ENCODE peak calls at places on chromosomes 3 and 15, in six cellular contexts. Y is foreskin keratinocyte, S is hepatocyte, T is neural progenitor cell, O is GM12878, F is fibroblast of lung. V is an unnamed sample.

GRCh38 chr3:15630646-15631350 is 29.3 kb downstream of the BTD start:
- DNase-seq in Y (peak), O (no peak), S (no peak), F (peak), T (no peak), V (no peak)

GRCh38 chr3:120449701-120450216 is 1.0 kb downstream of the FSTL1 start:
- DNase-seq in T (peak), F (peak), O (no peak), Y (peak), S (no peak), V (peak)

GRCh38 chr3:48372377-48372770 is 355 bp downstream of the FBXW12 start:
- DNase-seq in O (no peak), S (no peak), Y (no peak), T (no peak), F (no peak), V (no peak)

GRCh38 chr3:58051196-58051595 is 43.0 kb downstream of the FLNB start:
- DNase-seq in O (no peak), S (peak), Y (peak), F (peak), T (no peak), V (peak)

GRCh38 chr3:153614131-153614530 is 452.1 kb downstream of the RAP2B start:
- DNase-seq in Y (no peak), T (no peak), F (no peak), O (no peak), S (no peak), V (no peak)

GRCh38 chr15:94968133-94968532 is 736.8 kb downstream of the MCTP2 start:
- DNase-seq in Y (no peak), F (no peak), O (no peak), T (no peak), S (no peak), V (no peak)

GRCh38 chr3:158702815-158703481 is 29.3 kb downstream of the RARRES1 start:
- DNase-seq in O (no peak), S (no peak), F (peak), T (no peak), Y (peak), V (no peak)

GRCh38 chr15:50176869-50177268 is 5.1 kb upstream of the SLC27A2 start:
- DNase-seq in T (no peak), Y (no peak), S (no peak), F (peak), O (no peak), V (no peak)

GRCh38 chr3:10169000-10169496 is 4.3 kb downstream of the IRAK2 start:
- DNase-seq in S (no peak), T (no peak), Y (peak), O (no peak), F (no peak), V (no peak)

GRCh38 chr3:100440895-100441294 is 39.6 kb downstream of the LNP1 start:
- DNase-seq in S (no peak), Y (no peak), F (no peak), O (no peak), T (no peak), V (no peak)

GRCh38 chr3:181274025-181274424 is 284.5 kb upstream of the DNAJC19 start:
- DNase-seq in T (no peak), O (no peak), Y (no peak), F (no peak), S (no peak), V (no peak)

GRCh38 chr3:12999147-13000140 is 73.8 kb downstream of the IQSEC1 start:
- DNase-seq in F (peak), Y (no peak), T (no peak), S (peak), O (no peak), V (no peak)

GRCh38 chr3:13087320-13087985 is 14.2 kb upstream of the IQSEC1 start:
- DNase-seq in T (no peak), O (no peak), Y (no peak), F (no peak), S (no peak), V (no peak)

GRCh38 chr3:71454513-71455423 is 128.8 kb downstream of the FOXP1 start:
- DNase-seq in S (no peak), Y (no peak), T (no peak), F (no peak), O (no peak), V (no peak)

GRCh38 chr15:39685367-39685766 is 97.3 kb downstream of the FSIP1 start:
- DNase-seq in O (no peak), S (no peak), F (no peak), Y (no peak), T (no peak), V (no peak)

GRCh38 chr3:182252802-182253201 is 540.5 kb upstream of the ATP11B start:
- DNase-seq in O (no peak), F (no peak), Y (no peak), T (no peak), S (no peak), V (no peak)

GRCh38 chr15:62099171-62099601 is 32.4 kb downstream of the C2CD4A start:
- DNase-seq in O (no peak), F (peak), T (no peak), S (no peak), Y (no peak), V (no peak)

GRCh38 chr3:146277953-146278631 is 27.2 kb upstream of the PLSCR4 start:
- DNase-seq in O (no peak), T (no peak), Y (no peak), S (no peak), F (peak), V (peak)

GRCh38 chr3:66483006-66483928 is 17.6 kb downstream of the LRIG1 start:
- DNase-seq in F (peak), Y (no peak), T (peak), O (no peak), S (no peak), V (no peak)

GRCh38 chr3:67790043-67790442 is 135.6 kb upstream of the SUCLG2 start:
- DNase-seq in S (peak), O (peak), T (peak), Y (peak), F (peak), V (peak)

GRCh38 chr15:33670567-33670966 is 297.7 kb upstream of the CHRM5 start:
- DNase-seq in O (no peak), S (no peak), F (no peak), Y (no peak), T (no peak), V (no peak)

GRCh38 chr3:4139462-4140140 is 163.6 kb upstream of the SETMAR start:
- DNase-seq in S (peak), T (no peak), F (no peak), O (no peak), Y (no peak), V (no peak)

GRCh38 chr15:79431636-79432344 is at the start of gene MINAR1:
- DNase-seq in Y (no peak), O (no peak), F (peak), S (peak), T (peak), V (peak)

GRCh38 chr3:196163687-196164493 is 47.3 kb downstream of the ZDHHC19 start:
- DNase-seq in Y (no peak), S (no peak), T (no peak), O (no peak), F (no peak), V (no peak)

GRCh38 chr3:182179631-182180030 is 467.9 kb downstream of the SOX2 start:
- DNase-seq in Y (no peak), O (no peak), S (no peak), T (no peak), F (no peak), V (no peak)

GRCh38 chr3:165749817-165750216 is 87.4 kb downstream of the BCHE start:
- DNase-seq in O (no peak), T (no peak), Y (peak), S (no peak), F (no peak), V (no peak)

GRCh38 chr3:126659915-126660886 is 5.3 kb upstream of the TXNRD3 start:
- DNase-seq in Y (no peak), S (peak), T (peak), O (no peak), F (no peak), V (no peak)

GRCh38 chr3:187919018-187919417 is 173.8 kb upstream of the BCL6 start:
- DNase-seq in S (no peak), Y (no peak), T (no peak), O (peak), F (peak), V (no peak)

GRCh38 chr3:195102609-195103467 is 168.1 kb downstream of the XXYLT1 start:
- DNase-seq in Y (peak), O (no peak), S (peak), F (peak), T (no peak), V (peak)

GRCh38 chr3:195101927-195102608 is 168.9 kb downstream of the XXYLT1 start:
- DNase-seq in S (no peak), O (no peak), T (no peak), Y (no peak), F (no peak), V (no peak)

GRCh38 chr3:195105389-195105788 is 165.6 kb downstream of the XXYLT1 start:
- DNase-seq in S (peak), Y (no peak), O (no peak), F (no peak), T (no peak), V (no peak)

GRCh38 chr3:195104340-195104739 is 166.6 kb downstream of the XXYLT1 start:
- DNase-seq in Y (no peak), S (no peak), F (no peak), T (no peak), O (no peak), V (no peak)

GRCh38 chr3:195103623-195104022 is 167.3 kb downstream of the XXYLT1 start:
- DNase-seq in T (no peak), F (no peak), Y (no peak), S (no peak), O (no peak), V (no peak)
- H3K27ac ChIP-seq in T (no peak), F (no peak), Y (no peak), S (peak), O (no peak), V (no peak)

GRCh38 chr3:60835796-60836195 is 415.5 kb downstream of the FHIT start:
- DNase-seq in Y (no peak), O (no peak), T (no peak), F (no peak), S (no peak), V (no peak)

GRCh38 chr3:60841355-60841754 is 409.9 kb downstream of the FHIT start:
- DNase-seq in T (no peak), F (peak), Y (no peak), O (no peak), S (peak), V (no peak)

DNA sequence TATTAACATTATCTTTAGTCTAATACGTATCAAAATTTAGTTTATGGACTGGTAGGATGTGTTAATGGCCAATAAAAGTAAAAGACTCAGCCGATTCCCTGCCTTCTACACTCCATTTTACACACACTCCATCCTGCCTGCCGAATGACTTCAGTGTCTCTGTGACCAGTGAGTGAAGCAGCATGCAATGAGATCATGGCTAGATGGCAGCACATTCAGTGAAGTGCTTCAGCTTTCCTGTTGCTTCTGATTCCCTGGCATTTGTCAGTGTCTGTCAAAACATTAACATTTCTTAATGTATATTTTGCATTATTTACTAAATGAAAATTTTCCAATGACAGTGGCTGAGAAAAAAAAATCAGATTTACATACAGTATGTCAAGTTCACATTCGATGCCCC is 412.0 kb downstream of the FHIT start:
- DNase-seq in O (no peak), Y (no peak), T (peak), S (peak), F (peak), V (no peak)
- TF ChIP-seq CTCF in O (peak), Y (peak), T (no peak), S (peak), F (no peak), V (no peak)

GRCh38 chr3:46386206-46386605 is 15.5 kb downstream of the CCR5 start:
- DNase-seq in F (peak), S (peak), O (no peak), T (no peak), Y (peak), V (peak)

GRCh38 chr3:46383946-46384330 is 13.2 kb downstream of the CCR5 start:
- DNase-seq in T (no peak), S (no peak), F (no peak), O (no peak), Y (no peak), V (no peak)

GRCh38 chr3:46381662-46382061 is 10.9 kb downstream of the CCR5 start:
- DNase-seq in F (no peak), Y (no peak), S (no peak), O (no peak), T (no peak), V (no peak)

GRCh38 chr3:46380471-46381215 is 9.9 kb downstream of the CCR5 start:
- DNase-seq in F (no peak), Y (peak), T (no peak), O (no peak), S (no peak), V (no peak)

DNA sequence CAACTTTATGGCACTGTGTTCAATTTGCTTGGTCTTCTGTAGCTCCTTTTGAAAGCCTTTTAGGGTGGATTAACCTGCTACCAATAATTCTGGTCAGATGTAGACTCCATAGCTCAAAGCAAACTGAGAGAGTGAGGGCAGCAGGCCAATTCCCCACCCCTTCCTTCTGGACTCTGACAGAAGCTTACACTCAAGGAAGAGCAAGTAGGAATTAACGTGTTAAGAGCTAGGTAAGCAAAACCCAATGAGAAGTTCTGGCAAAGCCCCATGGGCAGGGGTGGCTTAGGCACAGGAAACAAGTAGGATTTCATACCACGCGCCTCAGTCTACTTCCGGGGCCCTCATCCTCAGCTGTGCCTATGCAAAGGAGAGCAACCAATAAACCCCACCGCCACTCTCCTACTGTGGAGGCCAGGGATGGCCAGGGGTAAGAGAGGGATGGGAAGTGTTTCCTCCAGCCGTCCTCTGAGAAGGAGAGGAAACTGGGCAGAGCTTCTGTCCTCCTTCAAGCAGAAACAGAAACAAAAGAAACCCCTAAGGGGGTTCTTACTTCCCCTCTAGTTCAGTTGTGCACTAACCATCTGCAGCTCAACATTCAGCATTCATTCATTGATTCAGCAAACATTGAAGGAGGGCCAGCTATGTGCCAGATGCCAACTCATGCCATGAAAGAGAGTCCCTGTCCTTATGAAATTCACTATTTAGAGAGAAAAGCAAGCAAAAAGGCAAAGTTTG is 12.6 kb downstream of the CCR5 start:
- DNase-seq in S (no peak), F (no peak), T (no peak), O (no peak), Y (no peak), V (no peak)
- H3K27ac ChIP-seq in S (no peak), F (no peak), T (no peak), O (peak), Y (no peak), V (no peak)

GRCh38 chr15:90979582-90979981 is 14.8 kb downstream of the PRC1 start:
- DNase-seq in F (no peak), S (no peak), Y (no peak), T (no peak), O (no peak), V (no peak)
- TF ChIP-seq CTCF in F (no peak), S (no peak), Y (no peak), T (no peak), O (no peak), V (no peak)

GRCh38 chr3:131114201-131114600 is 87.5 kb downstream of the NEK11 start:
- DNase-seq in T (no peak), F (no peak), O (no peak), Y (no peak), S (no peak), V (no peak)
- H3K27ac ChIP-seq in T (no peak), F (no peak), O (no peak), Y (no peak), S (no peak), V (no peak)

DNA sequence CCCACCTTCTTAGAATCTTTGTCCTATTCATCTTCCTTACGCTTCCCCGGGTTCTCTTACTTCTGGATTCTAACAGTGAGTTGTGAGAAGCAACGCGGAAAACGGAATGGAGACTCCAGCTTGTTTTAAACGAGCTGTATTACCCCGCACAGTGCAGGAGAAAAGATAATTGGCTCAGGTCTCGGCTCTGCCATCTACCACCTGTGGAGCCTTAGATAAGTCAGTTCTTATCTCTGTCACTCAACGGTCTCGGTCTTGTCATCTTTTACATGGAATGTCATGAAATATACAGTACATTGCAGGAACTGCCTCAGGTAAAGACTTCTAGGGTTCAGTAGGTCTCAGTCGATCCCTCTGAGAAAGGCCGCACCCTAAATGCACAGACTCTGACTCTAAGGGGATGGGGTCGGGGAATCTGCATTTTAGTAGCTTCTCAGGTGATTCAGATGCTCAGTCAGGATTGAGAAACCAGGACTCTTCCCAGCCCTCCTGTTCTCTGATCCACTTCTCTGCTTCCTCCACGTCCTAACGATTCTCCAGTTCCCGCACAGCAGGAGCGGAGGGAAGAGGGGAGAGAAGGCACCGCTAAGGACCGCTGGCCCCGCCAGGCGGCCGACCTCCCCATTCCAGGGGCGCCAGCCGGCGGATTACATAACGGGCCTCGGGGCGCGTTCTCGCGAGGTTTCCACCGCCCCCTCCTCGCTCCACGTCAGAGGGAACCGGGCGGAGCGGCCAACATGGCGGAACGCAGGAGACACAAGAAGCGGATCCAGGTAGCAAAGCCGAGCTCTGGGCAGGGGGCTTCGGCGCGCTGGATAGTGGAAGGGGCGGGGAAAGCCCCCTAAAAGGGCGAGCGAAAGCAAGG is at the start of gene SEC62:
- DNase-seq in T (peak), Y (peak), O (peak), S (peak), F (peak), V (peak)
- TF ChIP-seq CTCF in T (peak), Y (peak), O (peak), S (peak), F (peak), V (peak)

V was measured in RWPE1.